ENCODE peak calls at places on chromosomes 3 and 15, in four cellular contexts. B, I, G and O are unnamed samples.

GRCh38 chr3:128907706-128908445 is 28.5 kb downstream of the ACAD9 start:
- DNase-seq in B (no peak), I (no peak), G (no peak), O (no peak)

GRCh38 chr15:51380999-51381806 is 39.7 kb downstream of the GLDN start:
- DNase-seq in B (peak), I (no peak), G (no peak), O (peak)

GRCh38 chr3:55362206-55362960 is 124.7 kb downstream of the WNT5A start:
- DNase-seq in B (no peak), I (no peak), G (no peak), O (no peak)

GRCh38 chr15:100254694-100255093 is 87.1 kb downstream of the ADAMTS17 start:
- DNase-seq in B (no peak), I (no peak), G (no peak), O (no peak)

GRCh38 chr15:80695099-80695910 is at the start of gene ABHD17C:
- DNase-seq in B (peak), I (no peak), G (no peak), O (no peak)

GRCh38 chr15:88695046-88695445 is 56.2 kb downstream of the ISG20 start:
- DNase-seq in B (no peak), I (no peak), G (no peak), O (no peak)

GRCh38 chr3:79976466-79976865 is 208.7 kb upstream of the ROBO1 start:
- DNase-seq in B (no peak), I (no peak), G (no peak), O (no peak)

GRCh38 chr15:52738311-52738710 is 51.8 kb downstream of the ONECUT1 start:
- DNase-seq in B (no peak), I (no peak), G (no peak), O (no peak)

GRCh38 chr3:178170698-178171535 is 365.3 kb upstream of the KCNMB2 start:
- DNase-seq in B (no peak), I (no peak), G (no peak), O (no peak)

GRCh38 chr15:58459562-58459961 is 27.8 kb downstream of the LIPC start:
- DNase-seq in B (no peak), I (no peak), G (no peak), O (no peak)